ENCODE peak calls at places on chromosomes 11 and 22, in eight cellular contexts. One of them, this sample, is unnamed.

GRCh38 chr11:106077609-106078517 is at the start of gene AASDHPPT:
- DNase-seq in right atrium auricular region: no peak
- DNase-seq in H7: peak; percentile 35
- DNase-seq in body of pancreas: peak; percentile 58
- DNase-seq in bronchial epithelial cell: peak; percentile 28
- DNase-seq in IMR-90: peak; percentile 29
- DNase-seq in PC-3: peak; percentile 39
- DNase-seq in K562: peak; percentile 13
- DNase-seq in this sample: peak; percentile 36

GRCh38 chr11:93444671-93445073 is 98.5 kb downstream of the SMCO4 start:
- DNase-seq in H7: peak; percentile 7
- DNase-seq in IMR-90: peak; percentile 2
- DNase-seq in PC-3: peak; percentile 96
- DNase-seq in K562: no peak
- DNase-seq in body of pancreas: peak; percentile 53
- DNase-seq in bronchial epithelial cell: peak; percentile 93
- DNase-seq in right atrium auricular region: no peak
- DNase-seq in this sample: peak; percentile 42

GRCh38 chr22:46935506-46936377 is 173.3 kb downstream of the TBC1D22A start:
- DNase-seq in IMR-90: no peak
- DNase-seq in PC-3: peak; percentile 2
- DNase-seq in H7: no peak
- DNase-seq in body of pancreas: no peak
- DNase-seq in right atrium auricular region: peak; percentile 58
- DNase-seq in K562: peak; percentile 22
- DNase-seq in bronchial epithelial cell: no peak
- DNase-seq in this sample: no peak

GRCh38 chr11:35126000-35126878 is 12.7 kb upstream of the CD44 start:
- DNase-seq in IMR-90: no peak
- DNase-seq in bronchial epithelial cell: no peak
- DNase-seq in body of pancreas: no peak
- DNase-seq in right atrium auricular region: no peak
- DNase-seq in H7: no peak
- DNase-seq in PC-3: no peak
- DNase-seq in K562: no peak
- DNase-seq in this sample: no peak

GRCh38 chr11:67320011-67320410 is 16.7 kb downstream of the SSH3 start:
- DNase-seq in IMR-90: peak; percentile 71
- DNase-seq in body of pancreas: no peak
- DNase-seq in K562: no peak
- DNase-seq in PC-3: peak; percentile 27
- DNase-seq in right atrium auricular region: no peak
- DNase-seq in bronchial epithelial cell: no peak
- DNase-seq in H7: no peak
- DNase-seq in this sample: no peak

GRCh38 chr11:95192717-95193116 is 38.3 kb downstream of the SESN3 start:
- DNase-seq in K562: no peak
- DNase-seq in IMR-90: no peak
- DNase-seq in right atrium auricular region: no peak
- DNase-seq in body of pancreas: no peak
- DNase-seq in H7: no peak
- DNase-seq in bronchial epithelial cell: no peak
- DNase-seq in PC-3: no peak
- DNase-seq in this sample: no peak

GRCh38 chr11:112161012-112161411 is 2.9 kb downstream of the IL18 start:
- DNase-seq in body of pancreas: no peak
- DNase-seq in IMR-90: no peak
- DNase-seq in right atrium auricular region: no peak
- DNase-seq in K562: no peak
- DNase-seq in PC-3: no peak
- DNase-seq in H7: no peak
- DNase-seq in bronchial epithelial cell: peak; percentile 14
- DNase-seq in this sample: peak; percentile 36

GRCh38 chr11:72738199-72739141 is 13.7 kb downstream of the ARAP1 start:
- DNase-seq in H7: peak; percentile 59
- DNase-seq in K562: peak; percentile 42
- DNase-seq in IMR-90: peak; percentile 33
- DNase-seq in body of pancreas: no peak
- DNase-seq in PC-3: peak; percentile 40
- DNase-seq in bronchial epithelial cell: peak; percentile 48
- DNase-seq in right atrium auricular region: peak; percentile 79
- DNase-seq in this sample: no peak

DNA sequence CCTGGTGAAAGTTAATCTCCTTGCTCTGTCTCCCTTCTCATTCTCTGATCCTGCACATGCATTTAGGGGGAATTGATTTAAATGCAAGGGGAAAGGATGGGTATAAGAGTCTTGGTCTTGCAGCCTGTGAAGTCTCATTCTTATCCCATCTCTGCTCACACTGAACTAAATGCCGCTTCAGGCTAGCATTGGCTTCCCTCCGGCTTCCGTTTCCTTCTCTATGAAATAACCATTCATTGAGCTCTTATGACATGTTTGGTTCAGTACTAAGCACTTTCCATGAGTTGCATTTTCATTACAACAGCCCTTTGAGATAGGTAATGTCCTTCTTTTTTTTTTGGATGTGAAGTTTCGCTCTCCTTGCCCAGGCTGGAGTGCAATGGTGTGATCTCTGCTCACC is 5.6 kb downstream of the ZBTB16 start:
- DNase-seq in K562: no peak
- DNase-seq in PC-3: no peak
- DNase-seq in IMR-90: no peak
- DNase-seq in bronchial epithelial cell: no peak
- DNase-seq in H7: no peak
- DNase-seq in right atrium auricular region: no peak
- DNase-seq in body of pancreas: no peak
- DNase-seq in this sample: no peak
- H3K4me3 ChIP-seq in K562: no peak overlapping the region
- H3K4me3 ChIP-seq in PC-3: no peak overlapping the region
- H3K4me3 ChIP-seq in IMR-90: no peak overlapping the region
- H3K4me3 ChIP-seq in bronchial epithelial cell: no peak overlapping the region
- H3K4me3 ChIP-seq in H7: no peak overlapping the region
- H3K4me3 ChIP-seq in right atrium auricular region: peak overlapping the region; percentile 97
- H3K4me3 ChIP-seq in body of pancreas: no peak overlapping the region
- H3K4me3 ChIP-seq in this sample: peak overlapping the region; percentile 36

GRCh38 chr11:69066122-69067112 is 17.7 kb downstream of the TPCN2 start:
- DNase-seq in body of pancreas: no peak
- DNase-seq in IMR-90: no peak
- DNase-seq in PC-3: no peak
- DNase-seq in H7: peak; percentile 79
- DNase-seq in right atrium auricular region: no peak
- DNase-seq in K562: no peak
- DNase-seq in bronchial epithelial cell: no peak
- DNase-seq in this sample: no peak
- H3K4me3 ChIP-seq in body of pancreas: no peak overlapping the region
- H3K4me3 ChIP-seq in IMR-90: no peak overlapping the region
- H3K4me3 ChIP-seq in PC-3: no peak overlapping the region
- H3K4me3 ChIP-seq in H7: no peak overlapping the region
- H3K4me3 ChIP-seq in right atrium auricular region: no peak overlapping the region
- H3K4me3 ChIP-seq in K562: no peak overlapping the region
- H3K4me3 ChIP-seq in bronchial epithelial cell: no peak overlapping the region
- H3K4me3 ChIP-seq in this sample: no peak overlapping the region

GRCh38 chr11:134038897-134039470 is 29.9 kb upstream of the JAM3 start:
- DNase-seq in bronchial epithelial cell: no peak
- DNase-seq in K562: no peak
- DNase-seq in H7: no peak
- DNase-seq in body of pancreas: no peak
- DNase-seq in right atrium auricular region: no peak
- DNase-seq in PC-3: no peak
- DNase-seq in IMR-90: peak; percentile 21
- DNase-seq in this sample: no peak

GRCh38 chr11:134037093-134037908 is 31.6 kb upstream of the JAM3 start:
- DNase-seq in IMR-90: peak; percentile 59
- DNase-seq in H7: peak; percentile 91
- DNase-seq in PC-3: peak; percentile 27
- DNase-seq in bronchial epithelial cell: no peak
- DNase-seq in K562: peak; percentile 55
- DNase-seq in right atrium auricular region: peak; percentile 75
- DNase-seq in body of pancreas: peak; percentile 78
- DNase-seq in this sample: peak; percentile 66

GRCh38 chr11:134033696-134034491 is 35.0 kb upstream of the JAM3 start:
- DNase-seq in PC-3: peak; percentile 62
- DNase-seq in IMR-90: peak; percentile 85
- DNase-seq in K562: peak; percentile 52
- DNase-seq in bronchial epithelial cell: peak; percentile 80
- DNase-seq in right atrium auricular region: peak; percentile 91
- DNase-seq in body of pancreas: peak; percentile 96
- DNase-seq in H7: peak; percentile 91
- DNase-seq in this sample: peak; percentile 83

GRCh38 chr11:134034496-134035381 is 34.1 kb upstream of the JAM3 start:
- DNase-seq in PC-3: peak; percentile 17
- DNase-seq in body of pancreas: peak; percentile 93
- DNase-seq in right atrium auricular region: no peak
- DNase-seq in IMR-90: no peak
- DNase-seq in H7: no peak
- DNase-seq in K562: no peak
- DNase-seq in bronchial epithelial cell: peak; percentile 74
- DNase-seq in this sample: no peak

GRCh38 chr11:134036484-134037092 is 32.3 kb upstream of the JAM3 start:
- DNase-seq in bronchial epithelial cell: no peak
- DNase-seq in IMR-90: no peak
- DNase-seq in K562: no peak
- DNase-seq in body of pancreas: peak; percentile 41
- DNase-seq in H7: peak; percentile 80
- DNase-seq in right atrium auricular region: no peak
- DNase-seq in PC-3: no peak
- DNase-seq in this sample: no peak
- H3K4me3 ChIP-seq in bronchial epithelial cell: peak overlapping the region; percentile 50
- H3K4me3 ChIP-seq in IMR-90: peak overlapping the region; percentile 76
- H3K4me3 ChIP-seq in K562: no peak overlapping the region
- H3K4me3 ChIP-seq in body of pancreas: peak overlapping the region; percentile 46
- H3K4me3 ChIP-seq in H7: peak overlapping the region; percentile 69
- H3K4me3 ChIP-seq in right atrium auricular region: peak overlapping the region; percentile 42
- H3K4me3 ChIP-seq in PC-3: peak overlapping the region; percentile 58
- H3K4me3 ChIP-seq in this sample: peak overlapping the region; percentile 63

GRCh38 chr11:122671270-122671906 is 15.9 kb downstream of the UBASH3B start:
- DNase-seq in right atrium auricular region: no peak
- DNase-seq in bronchial epithelial cell: no peak
- DNase-seq in K562: no peak
- DNase-seq in IMR-90: peak; percentile 94
- DNase-seq in body of pancreas: no peak
- DNase-seq in H7: no peak
- DNase-seq in PC-3: no peak
- DNase-seq in this sample: peak; percentile 23

GRCh38 chr11:122666743-122667142 is 11.2 kb downstream of the UBASH3B start:
- DNase-seq in IMR-90: no peak
- DNase-seq in PC-3: no peak
- DNase-seq in bronchial epithelial cell: no peak
- DNase-seq in K562: no peak
- DNase-seq in body of pancreas: no peak
- DNase-seq in right atrium auricular region: no peak
- DNase-seq in H7: no peak
- DNase-seq in this sample: no peak

GRCh38 chr11:122665882-122666281 is 10.4 kb downstream of the UBASH3B start:
- DNase-seq in right atrium auricular region: no peak
- DNase-seq in body of pancreas: no peak
- DNase-seq in H7: no peak
- DNase-seq in IMR-90: peak; percentile 33
- DNase-seq in bronchial epithelial cell: no peak
- DNase-seq in K562: no peak
- DNase-seq in PC-3: no peak
- DNase-seq in this sample: no peak

GRCh38 chr11:122670131-122670530 is 14.6 kb downstream of the UBASH3B start:
- DNase-seq in body of pancreas: no peak
- DNase-seq in bronchial epithelial cell: no peak
- DNase-seq in PC-3: no peak
- DNase-seq in H7: no peak
- DNase-seq in K562: no peak
- DNase-seq in IMR-90: no peak
- DNase-seq in right atrium auricular region: no peak
- DNase-seq in this sample: no peak

DNA sequence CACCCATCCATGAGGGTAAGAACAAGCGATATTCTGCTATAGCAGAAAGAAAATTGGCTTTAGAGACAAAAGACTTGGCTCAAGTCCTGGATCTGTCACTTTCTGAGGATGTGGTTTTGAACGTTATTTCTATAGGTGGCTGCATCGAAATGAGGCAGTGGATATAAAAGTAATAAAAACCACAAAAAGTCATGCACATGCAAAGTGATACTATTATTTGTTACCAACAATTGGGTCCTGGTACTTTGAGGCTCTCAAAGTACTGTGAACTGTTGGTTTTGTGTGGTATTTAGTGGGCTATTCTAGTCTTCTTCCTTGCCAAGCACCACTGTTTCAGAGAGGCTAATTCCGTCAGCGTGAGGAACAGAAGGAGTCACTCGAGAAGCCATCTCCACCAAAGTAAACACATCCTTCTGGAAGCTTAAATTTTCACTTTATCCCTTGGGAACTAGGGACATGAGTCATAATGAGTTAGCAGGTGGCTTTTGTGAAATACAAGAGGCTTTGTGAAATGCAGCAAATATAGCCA is 13.1 kb downstream of the UBASH3B start:
- DNase-seq in body of pancreas: no peak
- DNase-seq in PC-3: peak; percentile 97
- DNase-seq in H7: no peak
- DNase-seq in IMR-90: peak; percentile 98
- DNase-seq in bronchial epithelial cell: peak; percentile 79
- DNase-seq in right atrium auricular region: no peak
- DNase-seq in K562: no peak
- DNase-seq in this sample: peak; percentile 62
- H3K4me3 ChIP-seq in body of pancreas: no peak overlapping the region
- H3K4me3 ChIP-seq in PC-3: peak overlapping the region; percentile 30
- H3K4me3 ChIP-seq in H7: no peak overlapping the region
- H3K4me3 ChIP-seq in IMR-90: no peak overlapping the region
- H3K4me3 ChIP-seq in bronchial epithelial cell: no peak overlapping the region
- H3K4me3 ChIP-seq in right atrium auricular region: no peak overlapping the region
- H3K4me3 ChIP-seq in K562: no peak overlapping the region
- H3K4me3 ChIP-seq in this sample: no peak overlapping the region

GRCh38 chr11:88335284-88335683 is 2.3 kb downstream of the CTSC start:
- DNase-seq in H7: no peak
- DNase-seq in body of pancreas: no peak
- DNase-seq in right atrium auricular region: no peak
- DNase-seq in PC-3: peak; percentile 6
- DNase-seq in K562: no peak
- DNase-seq in bronchial epithelial cell: no peak
- DNase-seq in IMR-90: no peak
- DNase-seq in this sample: peak; percentile 25
- H3K4me3 ChIP-seq in H7: no peak overlapping the region
- H3K4me3 ChIP-seq in body of pancreas: no peak overlapping the region
- H3K4me3 ChIP-seq in right atrium auricular region: no peak overlapping the region
- H3K4me3 ChIP-seq in PC-3: peak overlapping the region; percentile 98
- H3K4me3 ChIP-seq in K562: peak overlapping the region; percentile 76
- H3K4me3 ChIP-seq in bronchial epithelial cell: no peak overlapping the region
- H3K4me3 ChIP-seq in IMR-90: peak overlapping the region; percentile 96
- H3K4me3 ChIP-seq in this sample: peak overlapping the region; percentile 93